ENCODE peak calls at places on chromosomes 12 and 14, in seven cellular contexts. G is suprapubic skin, D is transverse colon, E is A549, I is stomach, V is K562, J is tibial nerve. O is an unnamed sample.

GRCh38 chr12:8678661-8679111 is 16.1 kb upstream of the MFAP5 start:
- DNase-seq in G (no peak), D (no peak), E (no peak), I (no peak), V (no peak), J (no peak), O (no peak)

GRCh38 chr12:11653215-11653753 is 3.8 kb downstream of the ETV6 start:
- DNase-seq in G (no peak), D (peak), E (no peak), I (no peak), V (no peak), J (no peak), O (no peak)

GRCh38 chr12:79223210-79223609 is 358.6 kb downstream of the SYT1 start:
- DNase-seq in G (no peak), D (no peak), E (no peak), I (no peak), V (no peak), J (no peak), O (no peak)

GRCh38 chr12:121600702-121601336 is 20.0 kb upstream of the KDM2B start:
- DNase-seq in G (no peak), D (peak), E (no peak), I (peak), V (no peak), J (no peak), O (no peak)

GRCh38 chr14:75831455-75831854 is 150.3 kb downstream of the TGFB3 start:
- DNase-seq in G (peak), D (peak), E (peak), I (peak), V (peak), J (peak), O (peak)

GRCh38 chr14:50007123-50007903 is 109.1 kb downstream of the VCPKMT start:
- DNase-seq in G (no peak), D (peak), E (peak), I (no peak), V (no peak), J (no peak), O (no peak)

GRCh38 chr14:61478971-61479473 is 157.6 kb downstream of the PRKCH start:
- DNase-seq in G (no peak), D (no peak), E (no peak), I (no peak), V (no peak), J (no peak), O (no peak)

GRCh38 chr14:80434574-80435321 is 223.4 kb upstream of the DIO2 start:
- DNase-seq in G (no peak), D (no peak), E (peak), I (peak), V (no peak), J (no peak), O (no peak)

GRCh38 chr12:68480526-68480925 is 130.2 kb upstream of the RAP1B start:
- DNase-seq in G (no peak), D (no peak), E (no peak), I (no peak), V (no peak), J (no peak), O (no peak)

GRCh38 chr14:53979141-53979673 is 22.6 kb upstream of the BMP4 start:
- DNase-seq in G (no peak), D (no peak), E (peak), I (no peak), V (no peak), J (no peak), O (no peak)

GRCh38 chr12:5736016-5736415 is 209.0 kb downstream of the ANO2 start:
- DNase-seq in G (no peak), D (no peak), E (no peak), I (no peak), V (no peak), J (no peak), O (no peak)

GRCh38 chr12:78898416-78898815 is 33.8 kb downstream of the SYT1 start:
- DNase-seq in G (no peak), D (no peak), E (no peak), I (no peak), V (no peak), J (peak), O (peak)

GRCh38 chr12:9933966-9934365 is 1.8 kb upstream of the CLEC2A start:
- DNase-seq in G (no peak), D (no peak), E (no peak), I (no peak), V (no peak), J (no peak), O (no peak)

GRCh38 chr14:63956326-63956725 is 103.5 kb downstream of the SYNE2 start:
- DNase-seq in G (no peak), D (no peak), E (no peak), I (no peak), V (no peak), J (no peak), O (no peak)

GRCh38 chr12:51238037-51238509 is 553 bp upstream of the DAZAP2 start:
- DNase-seq in G (no peak), D (peak), E (no peak), I (peak), V (no peak), J (no peak), O (no peak)

GRCh38 chr12:51240971-51241370 is 2.3 kb downstream of the DAZAP2 start:
- DNase-seq in G (no peak), D (no peak), E (no peak), I (no peak), V (no peak), J (no peak), O (no peak)

GRCh38 chr12:51242150-51242549 is 3.5 kb downstream of the DAZAP2 start:
- DNase-seq in G (no peak), D (no peak), E (no peak), I (no peak), V (no peak), J (no peak), O (no peak)

GRCh38 chr12:51242896-51243295 is 4.3 kb downstream of the DAZAP2 start:
- DNase-seq in G (no peak), D (no peak), E (no peak), I (no peak), V (no peak), J (no peak), O (no peak)

GRCh38 chr12:51238510-51239334 is at the start of gene DAZAP2:
- DNase-seq in G (peak), D (peak), E (peak), I (peak), V (peak), J (peak), O (peak)
- TF ChIP-seq POLR2A in G (peak), D (peak), E (peak), I (no peak), V (peak), J (peak), O (peak)

GRCh38 chr12:57461326-57461903 is 1.8 kb downstream of the GLI1 start:
- DNase-seq in G (no peak), D (peak), E (peak), I (peak), V (peak), J (peak), O (peak)
- TF ChIP-seq EP300 in G (no peak), D (no peak), E (peak), I (no peak), V (no peak), J (peak), O (no peak)

GRCh38 chr14:105087963-105088811 is 23.0 kb upstream of the GPR132 start:
- DNase-seq in G (peak), D (peak), E (peak), I (peak), V (no peak), J (no peak), O (peak)

GRCh38 chr14:105084741-105085571 is 19.7 kb upstream of the GPR132 start:
- DNase-seq in G (no peak), D (no peak), E (no peak), I (peak), V (no peak), J (no peak), O (no peak)

GRCh38 chr14:105085766-105086165 is 20.5 kb upstream of the GPR132 start:
- DNase-seq in G (peak), D (no peak), E (no peak), I (peak), V (no peak), J (no peak), O (peak)

GRCh38 chr14:105087308-105087962 is 22.2 kb upstream of the GPR132 start:
- DNase-seq in G (peak), D (no peak), E (peak), I (peak), V (no peak), J (no peak), O (peak)

GRCh38 chr14:105086833-105087307 is 21.6 kb upstream of the GPR132 start:
- DNase-seq in G (peak), D (peak), E (peak), I (peak), V (peak), J (peak), O (peak)
- TF ChIP-seq POLR2A in G (no peak), D (peak), E (peak), I (no peak), V (peak), J (no peak), O (no peak)

GRCh38 chr12:57751788-57752667 is at the start of gene CDK4:
- DNase-seq in G (peak), D (peak), E (peak), I (peak), V (peak), J (peak), O (peak)
- TF ChIP-seq EP300 in G (no peak), D (no peak), E (no peak), I (no peak), V (peak), J (peak), O (peak)

GRCh38 chr14:92520701-92521415 is 7.3 kb downstream of the RIN3 start:
- DNase-seq in G (no peak), D (no peak), E (no peak), I (no peak), V (no peak), J (no peak), O (no peak)
- TF ChIP-seq POLR2A in G (no peak), D (no peak), E (no peak), I (no peak), V (no peak), J (no peak), O (no peak)

O was measured in ovary.